ENCODE peak calls at places on chromosomes 1 and 21, in seven cellular contexts. C, H, U, B, T, A and M are unnamed samples.

GRCh38 chr1:3890389-3891328 is 9.4 kb downstream of the C1orf174 start:
- DNase-seq in C (no peak), H (no peak), U (no peak), B (no peak), T (no peak), A (no peak), M (no peak)

GRCh38 chr1:242219298-242219901 is 220.5 kb upstream of the MAP1LC3C start:
- DNase-seq in C (no peak), H (peak; percentile 32), U (no peak), B (no peak), T (no peak), A (no peak), M (no peak)

GRCh38 chr1:36322786-36323635 is 434 bp downstream of the EVA1B start:
- DNase-seq in C (peak; percentile 33), H (no peak), U (no peak), B (no peak), T (no peak), A (peak; percentile 69), M (peak; percentile 44)

GRCh38 chr1:184915463-184916080 is 58.7 kb downstream of the NIBAN1 start:
- DNase-seq in C (no peak), H (no peak), U (no peak), B (no peak), T (no peak), A (no peak), M (peak; percentile 24)

GRCh38 chr1:201916649-201917249 is 28.1 kb downstream of the SHISA4 start:
- DNase-seq in C (no peak), H (peak; percentile 46), U (peak; percentile 30), B (no peak), T (no peak), A (peak; percentile 97), M (peak; percentile 97)

GRCh38 chr1:56645663-56646330 is 683 bp downstream of the PRKAA2 start:
- DNase-seq in C (peak; percentile 57), H (peak; percentile 44), U (no peak), B (no peak), T (no peak), A (peak; percentile 8), M (peak; percentile 36)

GRCh38 chr1:71193153-71193552 is 112.3 kb upstream of the ZRANB2 start:
- DNase-seq in C (no peak), H (no peak), U (no peak), B (no peak), T (no peak), A (peak; percentile 58), M (no peak)

GRCh38 chr1:71521655-71522264 is 440.9 kb upstream of the ZRANB2 start:
- DNase-seq in C (peak; percentile 8), H (peak; percentile 70), U (peak; percentile 53), B (no peak), T (peak; percentile 23), A (peak; percentile 71), M (peak; percentile 52)

GRCh38 chr1:223503348-223503747 is 110.1 kb downstream of the CCDC185 start:
- DNase-seq in C (no peak), H (no peak), U (no peak), B (no peak), T (no peak), A (no peak), M (no peak)

GRCh38 chr1:165666152-165666551 is 32.2 kb downstream of the ALDH9A1 start:
- DNase-seq in C (no peak), H (no peak), U (no peak), B (no peak), T (no peak), A (peak; percentile 83), M (no peak)

GRCh38 chr1:110310300-110310699 is 28.9 kb upstream of the RBM15 start:
- DNase-seq in C (no peak), H (no peak), U (no peak), B (no peak), T (no peak), A (no peak), M (no peak)

GRCh38 chr1:240201931-240202330 is 110.2 kb downstream of the FMN2 start:
- DNase-seq in C (no peak), H (no peak), U (no peak), B (no peak), T (no peak), A (no peak), M (no peak)

GRCh38 chr1:59917026-59917784 is 9.4 kb downstream of the CYP2J2 start:
- DNase-seq in C (no peak), H (no peak), U (no peak), B (no peak), T (no peak), A (no peak), M (no peak)

GRCh38 chr1:110606784-110607662 is 865 bp upstream of the KCNA2 start:
- DNase-seq in C (peak; percentile 33), H (no peak), U (no peak), B (no peak), T (no peak), A (no peak), M (peak; percentile 10)

GRCh38 chr1:47241114-47242113 is 9.4 kb upstream of the TAL1 start:
- DNase-seq in C (no peak), H (no peak), U (no peak), B (no peak), T (no peak), A (no peak), M (peak; percentile 55)

GRCh38 chr1:64850846-64851245 is 106.0 kb downstream of the RAVER2 start:
- DNase-seq in C (no peak), H (no peak), U (no peak), B (no peak), T (no peak), A (no peak), M (no peak)

GRCh38 chr1:83615379-83615778 is 383.6 kb downstream of the TTLL7 start:
- DNase-seq in C (no peak), H (no peak), U (no peak), B (no peak), T (no peak), A (no peak), M (no peak)

GRCh38 chr1:147080013-147080661 is 92.1 kb downstream of the PRKAB2 start:
- DNase-seq in C (no peak), H (no peak), U (no peak), B (no peak), T (no peak), A (no peak), M (no peak)

GRCh38 chr1:2247760-2248126 is 19.6 kb downstream of the SKI start:
- DNase-seq in C (no peak), H (no peak), U (no peak), B (no peak), T (no peak), A (no peak), M (no peak)

GRCh38 chr21:29657228-29657989 is 282.4 kb downstream of the GRIK1 start:
- DNase-seq in C (no peak), H (no peak), U (no peak), B (no peak), T (no peak), A (no peak), M (no peak)

GRCh38 chr1:151970641-151971040 is 23.0 kb downstream of the S100A10 start:
- DNase-seq in C (no peak), H (peak; percentile 65), U (no peak), B (no peak), T (no peak), A (no peak), M (no peak)

GRCh38 chr1:188140958-188141357 is 1312.2 kb downstream of the PLA2G4A start:
- DNase-seq in C (no peak), H (no peak), U (no peak), B (no peak), T (no peak), A (no peak), M (no peak)

GRCh38 chr1:11886986-11887665 is 28.4 kb upstream of the NPPB start:
- DNase-seq in C (no peak), H (no peak), U (no peak), B (no peak), T (no peak), A (no peak), M (no peak)

GRCh38 chr1:151340870-151341754 is 5.9 kb downstream of the RFX5 start:
- DNase-seq in C (peak; percentile 65), H (peak; percentile 93), U (peak; percentile 89), B (peak; percentile 75), T (peak; percentile 89), A (peak; percentile 89), M (peak; percentile 81)

GRCh38 chr1:16631248-16632043 is 18.1 kb upstream of the NBPF1 start:
- DNase-seq in C (no peak), H (no peak), U (no peak), B (no peak), T (no peak), A (no peak), M (no peak)

GRCh38 chr21:41655259-41655658 is 111.6 kb downstream of the RIPK4 start:
- DNase-seq in C (no peak), H (no peak), U (no peak), B (no peak), T (no peak), A (no peak), M (no peak)
- H3K4me2 ChIP-seq in C (no peak overlapping the region), H (no peak overlapping the region), U (no peak overlapping the region), B (no peak overlapping the region), T (no peak overlapping the region), A (no peak overlapping the region), M (no peak overlapping the region)

GRCh38 chr1:9869831-9870251 is 40.2 kb downstream of the CTNNBIP1 start:
- DNase-seq in C (no peak), H (no peak), U (no peak), B (no peak), T (no peak), A (no peak), M (no peak)

GRCh38 chr1:9871021-9871420 is 39.0 kb downstream of the CTNNBIP1 start:
- DNase-seq in C (no peak), H (no peak), U (no peak), B (no peak), T (peak; percentile 77), A (no peak), M (no peak)

GRCh38 chr1:9872430-9873165 is 37.5 kb downstream of the CTNNBIP1 start:
- DNase-seq in C (no peak), H (peak; percentile 62), U (no peak), B (no peak), T (no peak), A (peak; percentile 42), M (no peak)

GRCh38 chr1:9871707-9872425 is 38.2 kb downstream of the CTNNBIP1 start:
- DNase-seq in C (no peak), H (no peak), U (no peak), B (no peak), T (no peak), A (no peak), M (no peak)

DNA sequence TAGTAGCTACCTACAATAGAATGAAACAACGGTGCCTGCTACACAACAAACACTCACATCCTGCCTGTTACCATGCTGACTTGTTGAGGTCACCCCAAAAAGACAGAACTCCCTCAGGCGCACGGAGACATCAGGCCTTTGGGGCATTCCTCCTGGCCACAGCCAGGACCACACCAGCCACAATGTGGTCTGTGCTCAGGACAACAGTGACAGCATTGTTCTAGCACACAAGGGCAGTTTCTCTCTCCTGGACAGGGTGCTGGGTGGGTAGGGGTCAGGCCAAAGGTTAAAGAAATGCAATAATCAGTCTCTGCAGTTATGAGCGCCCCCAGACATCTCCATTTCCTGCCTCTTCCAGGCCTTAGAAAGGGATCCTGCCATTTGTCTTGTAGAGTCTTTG is 39.5 kb downstream of the CTNNBIP1 start:
- DNase-seq in C (no peak), H (no peak), U (no peak), B (no peak), T (no peak), A (no peak), M (no peak)
- H3K4me2 ChIP-seq in C (no peak overlapping the region), H (no peak overlapping the region), U (no peak overlapping the region), B (no peak overlapping the region), T (no peak overlapping the region), A (no peak overlapping the region), M (no peak overlapping the region)

GRCh38 chr1:160108888-160109662 is 6.5 kb upstream of the ATP1A2 start:
- DNase-seq in C (no peak), H (peak; percentile 73), U (peak; percentile 71), B (peak; percentile 69), T (peak; percentile 81), A (peak; percentile 73), M (peak; percentile 34)
- H3K4me2 ChIP-seq in C (peak overlapping the region; percentile 26), H (peak overlapping the region; percentile 38), U (no peak overlapping the region), B (peak overlapping the region; percentile 13), T (no peak overlapping the region), A (no peak overlapping the region), M (no peak overlapping the region)

GRCh38 chr21:34524671-34525601 is 12.9 kb upstream of the KCNE1 start:
- DNase-seq in C (no peak), H (peak; percentile 30), U (no peak), B (no peak), T (no peak), A (peak; percentile 76), M (peak; percentile 58)
- H3K4me2 ChIP-seq in C (no peak overlapping the region), H (peak overlapping the region; percentile 95), U (no peak overlapping the region), B (no peak overlapping the region), T (no peak overlapping the region), A (peak overlapping the region; percentile 89), M (peak overlapping the region; percentile 99)